ENCODE peak calls at places on chromosomes 5 and 9, in seven cellular contexts. D is ovary, T is esophagus muscularis mucosa, E is A549, S is suprapubic skin, O is tibial nerve, Q is GM12878. K is an unnamed sample.

GRCh38 chr9:84620338-84620737 is 49.2 kb upstream of the NTRK2 start:
- DNase-seq in D (no peak), T (no peak), E (no peak), S (no peak), O (no peak), Q (no peak), K (no peak)

GRCh38 chr9:27542519-27542918 is 12.9 kb upstream of the MOB3B start:
- DNase-seq in D (no peak), T (no peak), E (no peak), S (no peak), O (no peak), Q (no peak), K (no peak)

GRCh38 chr5:41157272-41157671 is 56.1 kb downstream of the C6 start:
- DNase-seq in D (no peak), T (no peak), E (no peak), S (no peak), O (no peak), Q (no peak), K (peak; percentile 35)

GRCh38 chr9:107024193-107024592 is 161.2 kb downstream of the ZNF462 start:
- DNase-seq in D (no peak), T (no peak), E (no peak), S (no peak), O (no peak), Q (peak; percentile 45), K (no peak)

GRCh38 chr9:133754187-133754586 is 16.0 kb upstream of the SARDH start:
- DNase-seq in D (no peak), T (no peak), E (no peak), S (no peak), O (no peak), Q (no peak), K (no peak)

GRCh38 chr9:69044226-69045219 is 9.0 kb downstream of the FXN start:
- DNase-seq in D (no peak), T (no peak), E (no peak), S (no peak), O (no peak), Q (no peak), K (peak; percentile 50)

GRCh38 chr5:92364986-92365550 is 982.0 kb upstream of the ARRDC3 start:
- DNase-seq in D (no peak), T (no peak), E (no peak), S (no peak), O (peak; percentile 40), Q (no peak), K (no peak)

GRCh38 chr5:39117401-39117800 is 43.2 kb upstream of the RICTOR start:
- DNase-seq in D (no peak), T (no peak), E (no peak), S (no peak), O (no peak), Q (no peak), K (no peak)

GRCh38 chr5:16924201-16924600 is 11.9 kb downstream of the MYO10 start:
- DNase-seq in D (no peak), T (no peak), E (no peak), S (no peak), O (no peak), Q (no peak), K (no peak)

GRCh38 chr9:121748080-121748479 is 96.6 kb downstream of the DAB2IP start:
- DNase-seq in D (peak; percentile 43), T (no peak), E (no peak), S (no peak), O (no peak), Q (no peak), K (no peak)

DNA sequence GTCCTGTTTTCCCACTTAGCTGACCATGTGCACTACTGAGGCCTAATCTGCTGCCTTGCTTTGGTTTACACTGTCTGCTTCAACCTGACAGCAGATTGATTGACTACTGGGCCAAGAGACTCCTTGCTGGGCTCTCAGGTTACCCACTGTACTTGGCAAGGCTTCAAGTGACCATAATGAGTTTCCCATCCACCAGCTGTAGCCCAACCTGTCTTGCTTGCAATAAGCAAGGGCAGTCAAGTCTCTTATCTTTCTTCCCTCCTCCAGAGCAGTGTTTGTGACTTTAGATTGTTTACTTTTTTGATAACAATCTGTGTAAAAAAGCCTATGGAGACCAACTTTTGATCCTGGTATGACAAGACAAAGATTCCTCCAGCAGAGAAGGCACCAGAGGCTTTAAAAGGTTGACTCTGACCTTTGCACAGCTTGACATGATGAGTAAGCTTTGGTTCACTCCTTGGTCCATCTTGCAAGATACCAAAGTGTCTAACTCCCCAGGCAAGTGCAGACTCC is 912.3 kb upstream of the SEMA6A start:
- DNase-seq in D (no peak), T (no peak), E (no peak), S (no peak), O (no peak), Q (no peak), K (no peak)
- TF ChIP-seq EP300 in D (no peak), T (no peak), E (no peak), S (no peak), O (no peak), Q (no peak), K (no peak)

DNA sequence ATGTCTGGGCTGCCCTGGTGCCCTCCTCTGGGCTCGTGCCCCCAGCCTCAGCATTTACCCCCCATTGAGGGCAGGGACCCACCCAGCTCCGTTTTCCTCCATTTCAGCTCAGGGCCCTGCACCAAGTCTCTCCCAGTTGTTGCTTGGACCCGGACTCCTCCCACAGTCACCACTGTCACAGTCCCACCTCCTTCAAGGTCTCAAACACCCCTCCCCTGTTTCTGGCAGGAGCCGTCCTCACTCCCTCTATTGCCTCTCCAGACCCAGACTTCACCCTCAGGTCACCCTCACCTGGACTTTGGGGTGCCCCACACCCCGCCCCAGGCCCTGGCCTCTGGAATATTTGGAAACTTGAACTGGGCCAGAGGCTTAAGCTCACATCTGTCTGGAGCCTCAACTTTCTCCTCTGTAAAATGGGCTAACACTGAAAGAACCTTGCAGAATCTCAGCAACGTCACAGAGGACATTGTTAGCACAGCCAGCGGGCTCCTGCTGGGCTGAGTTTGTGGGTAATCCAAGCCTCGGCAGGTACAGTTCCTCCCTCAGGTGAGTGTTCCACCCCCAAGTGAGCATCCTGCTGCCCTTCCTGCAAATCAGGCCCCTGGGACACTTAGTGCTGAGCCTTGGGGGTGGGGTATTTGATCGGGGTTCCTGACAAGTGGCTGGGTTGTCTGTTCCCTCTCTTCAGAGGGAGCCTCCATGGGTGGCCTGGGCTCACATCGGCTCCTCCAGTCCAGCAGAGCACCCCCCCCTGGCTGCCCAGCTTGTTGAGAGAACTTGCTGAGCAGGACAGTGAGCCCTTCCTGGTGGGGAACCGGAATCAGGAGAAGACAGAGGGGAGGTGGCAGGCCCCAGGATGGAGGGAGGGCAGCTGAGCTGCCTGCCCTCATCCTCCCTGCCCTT is 130.1 kb downstream of the C9orf50 start:
- DNase-seq in D (peak; percentile 55), T (no peak), E (no peak), S (no peak), O (no peak), Q (no peak), K (no peak)
- TF ChIP-seq EP300 in D (no peak), T (no peak), E (no peak), S (no peak), O (no peak), Q (no peak), K (no peak)

DNA sequence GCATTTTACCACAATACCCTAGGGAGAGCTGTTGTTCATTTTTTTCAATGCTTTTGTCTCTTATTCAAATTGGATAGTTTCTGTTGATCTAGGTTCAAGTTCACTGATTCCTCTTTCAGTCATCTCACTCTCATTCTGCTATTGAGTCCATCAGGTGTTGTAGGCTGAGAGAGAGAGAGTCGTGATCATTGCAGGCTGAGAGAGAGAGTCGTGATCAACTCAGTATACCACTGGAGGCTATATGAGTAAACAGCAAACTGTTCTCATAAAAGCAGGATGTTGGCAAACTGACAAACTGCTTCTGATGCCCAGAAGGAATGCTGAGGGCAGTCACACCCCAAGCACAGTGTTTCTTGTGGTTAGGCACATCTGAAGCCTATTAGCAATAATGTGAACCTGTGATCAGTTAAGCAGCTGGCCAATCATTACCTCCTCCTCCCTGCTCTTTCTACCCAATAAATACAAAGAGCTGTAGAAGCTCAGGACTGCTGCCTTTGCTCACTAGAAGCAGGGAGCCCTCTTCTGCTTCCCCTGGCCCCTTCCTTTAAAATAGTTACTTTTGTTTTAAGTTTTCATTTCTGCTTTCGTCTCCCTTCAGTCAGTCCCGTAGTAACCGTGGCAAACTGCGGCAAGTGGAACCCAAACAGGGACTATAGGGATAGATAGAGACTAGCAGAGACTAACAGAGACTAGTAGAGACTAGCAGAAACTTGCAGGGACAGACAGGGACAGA is 476.1 kb upstream of the ACO1 start:
- DNase-seq in D (no peak), T (no peak), E (no peak), S (no peak), O (no peak), Q (peak; percentile 1), K (no peak)
- TF ChIP-seq EP300 in D (no peak), T (no peak), E (no peak), S (no peak), O (no peak), Q (no peak), K (no peak)

GRCh38 chr9:99595796-99596195 is 225.9 kb upstream of the NR4A3 start:
- DNase-seq in D (no peak), T (peak; percentile 60), E (no peak), S (no peak), O (no peak), Q (no peak), K (no peak)
- TF ChIP-seq EP300 in D (no peak), T (no peak), E (no peak), S (no peak), O (peak; percentile 29), Q (peak; percentile 78), K (no peak)

GRCh38 chr5:109409061-109409843 is 522 bp downstream of the PJA2 start:
- DNase-seq in D (peak; percentile 73), T (peak; percentile 95), E (peak; percentile 67), S (peak; percentile 85), O (peak; percentile 72), Q (peak; percentile 51), K (peak; percentile 77)

GRCh38 chr5:109411627-109412026 is 1.9 kb upstream of the PJA2 start:
- DNase-seq in D (no peak), T (no peak), E (peak; percentile 15), S (no peak), O (no peak), Q (no peak), K (no peak)

GRCh38 chr5:109410389-109411174 is 808 bp upstream of the PJA2 start:
- DNase-seq in D (peak; percentile 83), T (no peak), E (peak; percentile 43), S (peak; percentile 88), O (peak; percentile 68), Q (no peak), K (peak; percentile 48)

GRCh38 chr5:109411175-109411514 is 1.4 kb upstream of the PJA2 start:
- DNase-seq in D (no peak), T (no peak), E (no peak), S (no peak), O (no peak), Q (no peak), K (no peak)

DNA sequence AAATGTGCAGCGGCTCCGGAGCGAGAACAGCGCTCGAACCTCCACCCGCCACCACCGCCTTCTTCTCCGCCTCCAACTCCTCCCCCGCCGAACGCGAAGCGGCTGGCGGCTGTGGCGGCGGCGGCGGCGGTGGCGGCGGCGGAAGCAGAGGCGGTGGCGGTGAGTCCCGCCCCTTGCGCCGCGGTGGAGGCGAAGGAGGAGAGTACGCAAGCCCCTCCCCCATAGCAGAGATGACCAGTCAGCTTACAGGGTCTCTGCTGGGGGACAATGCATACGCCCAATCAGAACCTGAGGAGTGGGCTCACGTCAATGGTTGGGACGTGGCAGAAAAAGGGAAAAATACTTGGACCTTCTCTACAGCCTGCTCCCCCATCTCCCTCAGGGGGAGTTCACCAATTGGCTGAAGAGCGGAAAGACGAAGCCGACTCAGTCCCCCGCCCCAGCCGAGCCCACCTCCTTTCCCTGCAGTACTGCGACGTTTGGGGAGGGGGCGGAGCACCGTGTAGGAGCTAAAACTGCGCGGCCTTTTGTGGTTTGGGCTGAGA is at the start of gene PJA2:
- DNase-seq in D (peak; percentile 99), T (peak; percentile 100), E (peak; percentile 98), S (peak; percentile 99), O (peak; percentile 98), Q (peak; percentile 99), K (peak; percentile 91)
- TF ChIP-seq EP300 in D (no peak), T (no peak), E (no peak), S (no peak), O (no peak), Q (peak; percentile 60), K (peak; percentile 40)